ENCODE peak calls at places on chromosome 9, in eight cellular contexts. U is endothelial cell of umbilical vein, P is HepG2, Q is SK-N-SH, N is HCT116, S is K562, L is GM12878, B is H1. F is an unnamed sample.
A peak's percentile ranks its signal among the peaks of the same experiment; 100 is the strongest.

GRCh38 chr9:136564379-136564988 is 18.6 kb upstream of the NOTCH1 start:
- DNase-seq in U (no peak), P (no peak), Q (no peak), N (no peak), S (peak; percentile 37), L (peak; percentile 63), B (no peak), F (no peak)

GRCh38 chr9:17204611-17205165 is 69.8 kb downstream of the CNTLN start:
- DNase-seq in U (no peak), P (no peak), Q (no peak), N (no peak), S (no peak), L (no peak), B (no peak), F (no peak)

GRCh38 chr9:136024696-136025316 is 63.6 kb upstream of the UBAC1 start:
- DNase-seq in U (no peak), P (no peak), Q (peak; percentile 58), N (no peak), S (no peak), L (no peak), B (no peak), F (no peak)

GRCh38 chr9:34654317-34655083 is 2.5 kb downstream of the IL11RA start:
- DNase-seq in U (peak; percentile 36), P (no peak), Q (peak; percentile 92), N (no peak), S (no peak), L (no peak), B (no peak), F (no peak)

GRCh38 chr9:20490246-20490834 is 132.0 kb downstream of the MLLT3 start:
- DNase-seq in U (no peak), P (no peak), Q (no peak), N (no peak), S (no peak), L (no peak), B (no peak), F (no peak)

GRCh38 chr9:134385873-134386370 is 59.7 kb downstream of the RXRA start:
- DNase-seq in U (no peak), P (no peak), Q (no peak), N (no peak), S (no peak), L (no peak), B (no peak), F (no peak)

GRCh38 chr9:79555474-79555873 is 16.3 kb upstream of the TLE4 start:
- DNase-seq in U (no peak), P (no peak), Q (no peak), N (no peak), S (no peak), L (no peak), B (no peak), F (no peak)

GRCh38 chr9:133862585-133863041 is 124.5 kb upstream of the SARDH start:
- DNase-seq in U (no peak), P (no peak), Q (no peak), N (no peak), S (no peak), L (no peak), B (no peak), F (no peak)

DNA sequence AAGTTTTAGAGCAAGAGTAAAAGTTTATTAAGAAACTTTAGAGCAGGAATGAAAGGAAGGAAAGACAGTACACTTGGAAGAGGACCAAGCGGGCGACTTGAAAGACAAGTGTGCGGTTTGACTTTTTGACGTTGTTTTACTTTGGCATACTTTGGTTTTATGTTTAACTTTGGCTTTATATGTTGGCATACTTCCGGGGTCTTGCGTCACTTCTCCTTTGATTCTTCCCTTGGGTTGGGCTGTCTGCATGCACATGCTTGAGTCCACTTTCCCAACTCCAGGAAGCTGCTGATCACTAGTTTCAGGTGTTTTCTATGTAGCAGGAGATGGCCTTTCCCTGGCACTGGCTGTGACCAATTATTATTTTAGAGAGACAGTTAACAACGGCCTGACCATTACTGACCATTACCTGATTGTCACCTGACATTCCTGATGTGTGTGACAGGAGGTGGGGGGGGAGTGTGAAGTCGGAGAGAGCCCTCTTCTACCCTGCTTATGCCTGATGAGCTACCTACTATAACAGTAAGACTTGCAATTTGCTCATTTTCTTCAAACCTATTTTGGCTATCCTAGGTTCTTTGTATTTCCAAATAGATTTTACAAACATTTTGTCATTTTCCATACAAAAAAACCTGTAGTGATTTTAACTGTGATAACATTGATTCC is 45.5 kb downstream of the TNFSF8 start:
- DNase-seq in U (no peak), P (peak; percentile 87), Q (no peak), N (no peak), S (no peak), L (no peak), B (no peak), F (no peak)
- TF ChIP-seq POLR2AphosphoS5 in U (no peak), P (no peak), Q (no peak), N (no peak), S (no peak), L (no peak), B (no peak), F (no peak)

DNA sequence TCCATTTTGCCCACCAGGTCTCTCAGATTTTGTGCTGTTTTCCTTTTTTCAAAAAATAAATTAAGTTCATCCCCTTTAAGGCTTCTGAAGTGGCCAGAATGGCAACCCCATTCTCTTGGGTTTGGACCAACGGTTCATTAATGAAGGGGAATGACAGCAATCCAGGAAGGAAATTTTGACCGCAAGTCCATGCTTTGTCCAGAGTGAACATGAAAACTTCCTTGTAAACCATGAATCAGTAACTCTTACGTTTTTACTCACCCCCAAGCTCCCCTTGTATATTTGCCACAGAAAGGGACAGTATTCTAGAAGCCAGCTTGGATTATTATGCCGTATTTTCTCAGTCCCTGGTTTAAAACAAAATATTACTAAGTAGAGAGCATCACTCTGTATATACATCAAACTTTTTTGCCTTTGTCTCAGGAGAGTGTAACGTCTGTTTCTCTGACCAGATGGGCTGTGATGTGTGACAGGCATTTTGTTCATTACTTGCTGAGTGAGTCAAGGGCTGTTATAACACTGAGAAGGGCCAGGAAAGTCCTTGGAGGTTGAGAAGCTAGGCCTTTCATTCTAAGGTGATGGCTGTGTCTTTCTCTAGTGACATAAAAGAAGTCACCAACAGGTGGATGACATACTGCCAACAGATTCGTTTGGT is 148.2 kb downstream of the SMARCA2 start:
- DNase-seq in U (no peak), P (no peak), Q (no peak), N (no peak), S (no peak), L (no peak), B (no peak), F (no peak)
- H3K9ac ChIP-seq in U (no peak overlapping the region), P (no peak overlapping the region), Q (no peak overlapping the region), N (no peak overlapping the region), S (no peak overlapping the region), L (no peak overlapping the region), B (no peak overlapping the region), F (no peak overlapping the region)

GRCh38 chr9:32523910-32524309 is 2.1 kb downstream of the RIGI start:
- DNase-seq in U (no peak), P (peak; percentile 9), Q (no peak), N (no peak), S (no peak), L (no peak), B (no peak), F (no peak)

GRCh38 chr9:32525506-32525905 is 490 bp downstream of the RIGI start:
- DNase-seq in U (no peak), P (no peak), Q (no peak), N (no peak), S (no peak), L (peak; percentile 7), B (no peak), F (no peak)

GRCh38 chr9:32526707-32527048 is 682 bp upstream of the RIGI start:
- DNase-seq in U (no peak), P (no peak), Q (no peak), N (no peak), S (no peak), L (no peak), B (no peak), F (no peak)

GRCh38 chr9:32524558-32525461 is 1.2 kb downstream of the RIGI start:
- DNase-seq in U (no peak), P (peak; percentile 18), Q (no peak), N (no peak), S (no peak), L (peak; percentile 9), B (no peak), F (no peak)

DNA sequence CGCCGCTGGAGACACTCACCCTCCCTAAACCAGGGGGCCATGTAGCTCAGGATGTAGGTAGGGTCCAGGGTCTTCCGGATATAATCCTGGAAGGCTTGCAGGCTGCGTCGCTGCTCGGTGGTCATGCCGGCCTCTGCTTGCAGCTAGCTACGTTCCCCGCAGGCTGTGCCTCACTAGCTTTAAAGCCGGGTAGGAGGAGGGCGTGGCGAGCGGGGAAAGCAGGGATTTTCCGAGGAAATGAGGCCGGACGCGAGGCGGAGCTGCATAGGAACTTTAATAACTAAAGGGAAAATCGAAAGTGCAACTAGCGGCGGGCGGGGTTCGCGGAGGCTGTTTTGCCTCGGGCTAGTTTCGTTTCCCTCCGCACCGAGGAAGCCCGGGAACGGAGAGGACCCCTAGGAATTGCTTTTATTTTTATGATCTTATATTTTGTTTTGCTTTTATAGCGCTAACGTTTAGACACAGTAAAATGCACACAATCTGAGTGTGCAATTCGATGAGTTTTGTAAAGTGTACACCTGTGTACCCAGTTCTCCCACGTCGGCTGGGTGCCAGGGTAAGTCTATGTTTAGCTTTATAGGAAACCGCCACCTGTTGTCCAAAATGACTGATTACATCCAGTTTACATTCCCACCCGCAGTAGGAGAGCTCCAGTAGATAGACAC is at the start of gene RIGI:
- DNase-seq in U (peak; percentile 97), P (peak; percentile 89), Q (peak; percentile 64), N (peak; percentile 85), S (peak; percentile 42), L (peak; percentile 51), B (peak; percentile 80), F (peak; percentile 60)
- TF ChIP-seq POLR2AphosphoS5 in U (peak; percentile 67), P (peak; percentile 69), Q (peak; percentile 40), N (peak; percentile 79), S (no peak), L (peak; percentile 56), B (peak; percentile 77), F (no peak)

GRCh38 chr9:114426046-114426948 is 38.5 kb upstream of the AKNA start:
- DNase-seq in U (no peak), P (no peak), Q (no peak), N (no peak), S (peak; percentile 45), L (no peak), B (no peak), F (no peak)

GRCh38 chr9:114425126-114425525 is 37.3 kb upstream of the AKNA start:
- DNase-seq in U (no peak), P (no peak), Q (no peak), N (no peak), S (no peak), L (no peak), B (no peak), F (no peak)

GRCh38 chr9:114423181-114423580 is 35.4 kb upstream of the AKNA start:
- DNase-seq in U (no peak), P (no peak), Q (no peak), N (no peak), S (no peak), L (no peak), B (no peak), F (no peak)

GRCh38 chr9:114421147-114421546 is 33.4 kb upstream of the AKNA start:
- DNase-seq in U (no peak), P (no peak), Q (no peak), N (no peak), S (no peak), L (no peak), B (no peak), F (no peak)

DNA sequence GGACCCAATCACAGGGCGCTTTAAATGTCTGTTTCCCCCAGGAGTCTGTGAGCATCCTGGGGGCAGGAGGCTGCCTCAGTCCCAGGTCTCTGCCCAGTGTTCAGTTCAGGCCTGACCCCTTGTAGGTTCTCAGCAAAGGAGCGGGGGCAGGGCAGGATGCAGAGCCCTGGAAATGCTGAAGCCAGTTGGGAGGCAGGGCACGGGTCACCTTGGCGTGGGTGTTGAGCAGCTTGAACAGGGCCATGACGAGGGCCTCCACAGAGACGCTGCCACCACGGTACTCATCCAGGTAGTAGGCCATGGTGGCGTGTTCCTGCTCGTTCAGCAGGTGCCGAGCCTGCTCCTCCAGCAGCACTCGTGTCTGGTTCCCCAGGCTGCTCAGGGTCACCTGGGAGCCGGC is 36.3 kb upstream of the AKNA start:
- DNase-seq in U (no peak), P (no peak), Q (no peak), N (no peak), S (no peak), L (no peak), B (no peak), F (no peak)
- H3K9ac ChIP-seq in U (no peak overlapping the region), P (no peak overlapping the region), Q (no peak overlapping the region), N (no peak overlapping the region), S (no peak overlapping the region), L (no peak overlapping the region), B (no peak overlapping the region), F (no peak overlapping the region)

F was measured in SK-N-MC.